ENCODE peak calls at places on chromosomes 7 and 10, in five cellular contexts. One of them, this sample, is unnamed.

GRCh38 chr10:100132427-100132826 is 50.8 kb upstream of the CPN1 start:
- DNase-seq in stomach: no peak
- DNase-seq in sigmoid colon: no peak
- DNase-seq in H1: no peak
- DNase-seq in ovary: no peak
- DNase-seq in this sample: no peak

GRCh38 chr7:22604246-22604645 is 104.3 kb upstream of the STEAP1B start:
- DNase-seq in stomach: no peak
- DNase-seq in sigmoid colon: no peak
- DNase-seq in H1: no peak
- DNase-seq in ovary: no peak
- DNase-seq in this sample: no peak

GRCh38 chr10:15427836-15428414 is 56.8 kb upstream of the FAM171A1 start:
- DNase-seq in stomach: no peak
- DNase-seq in sigmoid colon: no peak
- DNase-seq in H1: no peak
- DNase-seq in ovary: no peak
- DNase-seq in this sample: no peak

GRCh38 chr7:91894781-91895480 is 14.4 kb upstream of the MTERF1 start:
- DNase-seq in stomach: no peak
- DNase-seq in sigmoid colon: no peak
- DNase-seq in H1: no peak
- DNase-seq in ovary: no peak
- DNase-seq in this sample: no peak

GRCh38 chr7:137772748-137773147 is 74.0 kb downstream of the DGKI start:
- DNase-seq in stomach: no peak
- DNase-seq in sigmoid colon: no peak
- DNase-seq in H1: no peak
- DNase-seq in ovary: no peak
- DNase-seq in this sample: no peak

GRCh38 chr10:70234668-70235447 is 1.6 kb upstream of the PPA1 start:
- DNase-seq in stomach: no peak
- DNase-seq in sigmoid colon: no peak
- DNase-seq in H1: no peak
- DNase-seq in ovary: peak
- DNase-seq in this sample: peak

GRCh38 chr7:141325275-141325674 is 225.9 kb upstream of the AGK start:
- DNase-seq in stomach: no peak
- DNase-seq in sigmoid colon: no peak
- DNase-seq in H1: no peak
- DNase-seq in ovary: no peak
- DNase-seq in this sample: no peak

GRCh38 chr10:100907773-100908172 is 5.0 kb upstream of the SLF2 start:
- DNase-seq in stomach: no peak
- DNase-seq in sigmoid colon: no peak
- DNase-seq in H1: no peak
- DNase-seq in ovary: no peak
- DNase-seq in this sample: no peak

GRCh38 chr10:127347202-127347959 is 151.0 kb upstream of the INSYN2A start:
- DNase-seq in stomach: no peak
- DNase-seq in sigmoid colon: no peak
- DNase-seq in H1: no peak
- DNase-seq in ovary: no peak
- DNase-seq in this sample: no peak

GRCh38 chr10:118732253-118733194 is 22.2 kb downstream of the CACUL1 start:
- DNase-seq in stomach: no peak
- DNase-seq in sigmoid colon: no peak
- DNase-seq in H1: no peak
- DNase-seq in ovary: no peak
- DNase-seq in this sample: no peak

GRCh38 chr10:72126184-72126871 is 38.0 kb upstream of the SPOCK2 start:
- DNase-seq in stomach: no peak
- DNase-seq in sigmoid colon: no peak
- DNase-seq in H1: no peak
- DNase-seq in ovary: no peak
- DNase-seq in this sample: no peak

GRCh38 chr7:50379082-50379481 is 71.1 kb downstream of the FIGNL1 start:
- DNase-seq in stomach: no peak
- DNase-seq in sigmoid colon: no peak
- DNase-seq in H1: peak
- DNase-seq in ovary: no peak
- DNase-seq in this sample: no peak

GRCh38 chr7:117949232-117949631 is 76.0 kb upstream of the CTTNBP2 start:
- DNase-seq in stomach: no peak
- DNase-seq in sigmoid colon: no peak
- DNase-seq in H1: no peak
- DNase-seq in ovary: no peak
- DNase-seq in this sample: no peak

DNA sequence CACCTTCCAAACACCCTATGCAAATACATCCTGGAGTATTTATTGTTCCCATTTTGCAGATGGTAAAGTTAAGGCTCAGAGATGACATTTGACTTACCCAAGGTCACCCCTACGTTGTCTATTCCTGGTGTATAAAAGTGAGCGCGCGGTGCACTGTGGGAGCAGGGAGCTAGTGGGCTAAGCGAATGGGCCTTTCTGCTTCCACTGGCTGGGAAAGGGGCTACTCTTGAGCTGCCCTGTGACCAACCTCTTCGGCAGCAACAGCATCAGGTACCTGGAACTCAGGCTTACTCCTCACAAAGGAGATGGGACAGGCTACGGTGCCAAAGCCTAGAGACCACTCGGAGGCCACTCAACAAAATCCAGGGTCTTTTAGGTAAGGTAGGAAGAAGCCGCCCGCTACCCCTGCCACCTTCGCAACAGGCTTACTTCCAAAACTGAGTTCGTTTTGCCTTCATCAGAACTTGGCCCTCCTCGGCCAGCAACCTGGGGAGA is 2.4 kb downstream of the PTF1A start:
- DNase-seq in stomach: no peak
- DNase-seq in sigmoid colon: no peak
- DNase-seq in H1: no peak
- DNase-seq in ovary: no peak
- DNase-seq in this sample: peak
- H3K4me3 ChIP-seq in stomach: no peak
- H3K4me3 ChIP-seq in sigmoid colon: no peak
- H3K4me3 ChIP-seq in H1: peak
- H3K4me3 ChIP-seq in ovary: no peak
- H3K4me3 ChIP-seq in this sample: no peak

DNA sequence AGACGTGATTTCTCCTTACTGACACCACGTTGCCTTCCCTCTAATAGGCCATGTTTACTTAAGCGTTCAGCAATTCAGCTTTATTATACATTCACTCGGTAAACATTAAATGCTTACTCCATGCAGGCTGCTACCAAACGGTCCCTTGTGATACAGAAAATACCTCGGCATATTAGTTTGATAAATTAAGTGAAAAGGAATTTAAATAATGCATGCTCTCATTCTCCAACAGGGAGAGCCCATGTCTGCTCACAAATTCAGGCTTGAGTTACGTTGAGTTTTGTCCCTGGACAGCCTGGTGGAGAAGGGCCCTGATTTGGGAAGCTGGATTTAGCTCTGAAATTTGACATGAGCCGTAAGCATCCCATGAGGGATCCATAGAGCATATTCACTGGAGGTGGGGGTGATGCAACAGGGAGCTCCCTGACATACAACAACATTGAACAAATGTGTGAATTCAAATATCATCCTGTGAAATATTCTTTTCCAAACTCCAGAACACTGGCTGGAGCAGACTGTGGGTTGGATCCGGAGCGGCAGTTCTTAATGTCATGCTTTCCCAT is 86.3 kb downstream of the TBXAS1 start:
- DNase-seq in stomach: no peak
- DNase-seq in sigmoid colon: no peak
- DNase-seq in H1: no peak
- DNase-seq in ovary: no peak
- DNase-seq in this sample: no peak
- TF ChIP-seq POLR2A in stomach: no peak
- TF ChIP-seq POLR2A in sigmoid colon: no peak
- TF ChIP-seq POLR2A in H1: no peak
- TF ChIP-seq POLR2A in ovary: no peak
- TF ChIP-seq POLR2A in this sample: no peak

DNA sequence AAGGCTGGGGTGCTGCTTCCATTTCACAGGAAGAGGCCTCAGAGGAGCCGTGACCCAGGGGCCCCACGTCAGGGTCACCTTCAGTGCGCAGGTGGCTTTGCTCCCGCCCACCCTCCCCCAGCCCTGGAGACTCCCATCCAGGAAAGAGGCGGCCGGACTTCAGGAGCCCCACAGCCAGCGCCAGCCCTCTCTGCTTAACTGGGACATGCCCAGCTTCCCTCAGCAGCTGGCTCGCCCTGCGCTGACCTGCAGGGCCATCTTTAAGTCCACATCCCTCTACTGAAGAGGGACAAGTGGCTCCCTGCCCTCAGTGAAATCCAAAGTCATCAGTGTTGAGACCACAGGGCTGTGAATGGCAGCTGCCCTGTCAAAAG is 141.9 kb upstream of the PPP2R2D start:
- DNase-seq in stomach: no peak
- DNase-seq in sigmoid colon: peak
- DNase-seq in H1: no peak
- DNase-seq in ovary: no peak
- DNase-seq in this sample: no peak
- TF ChIP-seq EP300 in stomach: no peak
- TF ChIP-seq EP300 in sigmoid colon: no peak
- TF ChIP-seq EP300 in H1: no peak
- TF ChIP-seq EP300 in ovary: no peak
- TF ChIP-seq EP300 in this sample: no peak

GRCh38 chr7:121494531-121494930 is 98.4 kb upstream of the FAM3C start:
- DNase-seq in stomach: no peak
- DNase-seq in sigmoid colon: no peak
- DNase-seq in H1: no peak
- DNase-seq in ovary: no peak
- DNase-seq in this sample: no peak
- H3K4me3 ChIP-seq in stomach: no peak
- H3K4me3 ChIP-seq in sigmoid colon: no peak
- H3K4me3 ChIP-seq in H1: no peak
- H3K4me3 ChIP-seq in ovary: no peak
- H3K4me3 ChIP-seq in this sample: no peak